ENCODE peak calls at places on chromosomes 16 and 17, in eight cellular contexts. E is amniotic stem cell; N is H54; F is NCI-H2081; O is RCC 7860; S is cardiac muscle cell; I is stimulated activated CD4-positive, alpha-beta T cell treated with anti-CD3 and anti-CD28 coated beads, Interleukin-1b, Interleukin-23, amount 100 ng/mL, for 1 hour; L is renal cortical epithelial cell. B is an unnamed sample.

GRCh38 chr17:27294689-27295630 is 1.0 kb downstream of the WSB1 start:
- DNase-seq in E (peak), N (peak), F (peak), O (peak), S (peak), I (no peak), L (peak), B (peak)

GRCh38 chr17:1469231-1469852 is 13.3 kb upstream of the CRK start:
- DNase-seq in E (no peak), N (no peak), F (no peak), O (no peak), S (peak), I (no peak), L (no peak), B (peak)

GRCh38 chr16:2512920-2513404 is 790 bp upstream of the ATP6V0C start:
- DNase-seq in E (no peak), N (no peak), F (no peak), O (no peak), S (no peak), I (no peak), L (no peak), B (peak)

GRCh38 chr17:64728041-64728695 is 66.1 kb upstream of the SMURF2 start:
- DNase-seq in E (no peak), N (no peak), F (no peak), O (no peak), S (no peak), I (no peak), L (no peak), B (no peak)

GRCh38 chr17:70906808-70907207 is 737.5 kb downstream of the KCNJ2 start:
- DNase-seq in E (no peak), N (no peak), F (no peak), O (no peak), S (peak), I (no peak), L (peak), B (no peak)

GRCh38 chr17:40564195-40564882 is 933 bp downstream of the CCR7 start:
- DNase-seq in E (no peak), N (no peak), F (no peak), O (no peak), S (no peak), I (no peak), L (no peak), B (peak)

GRCh38 chr17:70074236-70074830 is 692 bp upstream of the KCNJ16 start:
- DNase-seq in E (no peak), N (no peak), F (no peak), O (peak), S (no peak), I (no peak), L (peak), B (no peak)

GRCh38 chr16:61820398-61820797 is 215.8 kb downstream of the CDH8 start:
- DNase-seq in E (no peak), N (no peak), F (no peak), O (peak), S (no peak), I (no peak), L (peak), B (no peak)

GRCh38 chr16:20310421-20311395 is 16.6 kb downstream of the GP2 start:
- DNase-seq in E (no peak), N (no peak), F (no peak), O (no peak), S (no peak), I (no peak), L (no peak), B (no peak)

GRCh38 chr17:57207396-57207795 is 48.9 kb upstream of the MSI2 start:
- DNase-seq in E (no peak), N (no peak), F (no peak), O (no peak), S (no peak), I (no peak), L (no peak), B (no peak)

GRCh38 chr17:40086150-40087044 is 14.0 kb downstream of the NR1D1 start:
- DNase-seq in E (no peak), N (no peak), F (peak), O (no peak), S (peak), I (no peak), L (no peak), B (peak)

GRCh38 chr17:75240394-75241142 is 20.8 kb downstream of the GGA3 start:
- DNase-seq in E (no peak), N (peak), F (no peak), O (no peak), S (peak), I (no peak), L (no peak), B (peak)

GRCh38 chr17:56793947-56794346 is 39.8 kb downstream of the C17orf67 start:
- DNase-seq in E (no peak), N (no peak), F (no peak), O (no peak), S (no peak), I (no peak), L (no peak), B (no peak)

GRCh38 chr17:48457080-48457836 is 27.2 kb upstream of the SKAP1 start:
- DNase-seq in E (no peak), N (no peak), F (peak), O (peak), S (peak), I (peak), L (peak), B (peak)

GRCh38 chr17:27378482-27379200 is 77.6 kb upstream of the KSR1 start:
- DNase-seq in E (no peak), N (no peak), F (no peak), O (no peak), S (no peak), I (no peak), L (peak), B (peak)

GRCh38 chr17:77786740-77787505 is 171.6 kb upstream of the TNRC6C start:
- DNase-seq in E (no peak), N (no peak), F (no peak), O (no peak), S (no peak), I (no peak), L (no peak), B (peak)

GRCh38 chr16:7167651-7168050 is 165.0 kb upstream of the RBFOX1 start:
- DNase-seq in E (no peak), N (no peak), F (no peak), O (no peak), S (no peak), I (no peak), L (no peak), B (no peak)

GRCh38 chr17:28972437-28972836 is 21.1 kb upstream of the PHF12 start:
- DNase-seq in E (no peak), N (no peak), F (no peak), O (no peak), S (no peak), I (no peak), L (no peak), B (peak)